ENCODE peak calls at places on chromosome 2, in seven cellular contexts. L is K562; C is CD8-positive, alpha-beta memory T cell; V is endodermal cell; E is upper lobe of right lung; H is ovary; U is keratinocyte. T is an unnamed sample.

GRCh38 chr2:20012282-20013060 is at the start of gene MATN3:
- DNase-seq in E (peak; percentile 81), U (no peak), L (peak; percentile 20), V (peak; percentile 90), C (no peak), H (peak; percentile 21), T (no peak)

GRCh38 chr2:126995652-126996377 is 97.1 kb downstream of the TEX51 start:
- DNase-seq in H (no peak), V (no peak), E (no peak), C (no peak), U (no peak), L (no peak), T (no peak)

GRCh38 chr2:176614930-176615329 is 345.7 kb downstream of the MTX2 start:
- DNase-seq in U (no peak), L (no peak), V (no peak), E (no peak), H (no peak), C (no peak), T (no peak)

GRCh38 chr2:31886700-31887099 is 124.1 kb downstream of the MEMO1 start:
- DNase-seq in U (no peak), V (peak; percentile 78), C (no peak), E (no peak), L (peak; percentile 44), H (no peak), T (no peak)

GRCh38 chr2:234488913-234489451 is 7.9 kb downstream of the ARL4C start:
- DNase-seq in U (no peak), C (peak; percentile 87), V (no peak), L (no peak), E (no peak), H (no peak), T (no peak)

GRCh38 chr2:177998006-177998405 is 74.6 kb downstream of the PDE11A start:
- DNase-seq in V (no peak), U (no peak), L (no peak), E (no peak), C (no peak), H (no peak), T (peak; percentile 2)

GRCh38 chr2:128091691-128092050 is 671 bp downstream of the UGGT1 start:
- DNase-seq in C (no peak), E (no peak), U (no peak), V (no peak), L (no peak), H (no peak), T (no peak)

GRCh38 chr2:169641464-169641863 is 52.7 kb downstream of the CFAP210 start:
- DNase-seq in E (no peak), U (no peak), C (no peak), V (no peak), H (no peak), L (no peak), T (no peak)

GRCh38 chr2:234457421-234457820 is 39.5 kb downstream of the ARL4C start:
- DNase-seq in L (no peak), E (no peak), C (no peak), U (no peak), V (no peak), H (no peak), T (no peak)

GRCh38 chr2:239726631-239727181 is 298.4 kb downstream of the NDUFA10 start:
- DNase-seq in C (no peak), E (peak; percentile 52), L (no peak), H (no peak), U (no peak), V (no peak), T (no peak)

GRCh38 chr2:48530033-48530804 is at the start of gene STON1:
- DNase-seq in C (peak; percentile 19), V (peak; percentile 79), H (peak; percentile 74), E (peak; percentile 78), U (no peak), L (peak; percentile 64), T (no peak)

GRCh38 chr2:231642631-231643493 is 50.2 kb downstream of the TEX44 start:
- DNase-seq in C (no peak), E (peak; percentile 84), U (peak; percentile 96), H (peak; percentile 86), V (no peak), L (peak; percentile 60), T (peak; percentile 96)

GRCh38 chr2:191569025-191569424 is 108.9 kb upstream of the NABP1 start:
- DNase-seq in H (no peak), C (no peak), E (no peak), U (no peak), L (no peak), V (peak; percentile 61), T (no peak)

GRCh38 chr2:225120175-225120574 is 77.9 kb upstream of the DOCK10 start:
- DNase-seq in V (no peak), C (no peak), H (no peak), E (no peak), L (no peak), U (no peak), T (no peak)

GRCh38 chr2:203824057-203824456 is 43.5 kb upstream of the CTLA4 start:
- DNase-seq in H (no peak), U (no peak), L (no peak), V (no peak), C (no peak), E (no peak), T (no peak)

GRCh38 chr2:173750332-173750731 is 214.8 kb downstream of the SP3 start:
- DNase-seq in E (no peak), U (no peak), H (no peak), L (no peak), C (no peak), V (peak; percentile 75), T (no peak)

GRCh38 chr2:205706769-205707375 is 24.6 kb downstream of the NRP2 start:
- DNase-seq in V (peak; percentile 56), L (no peak), U (no peak), H (peak; percentile 73), C (no peak), E (no peak), T (no peak)

GRCh38 chr2:12221583-12221982 is 475.2 kb downstream of the LPIN1 start:
- DNase-seq in L (no peak), E (no peak), U (no peak), C (no peak), V (no peak), H (no peak), T (no peak)

GRCh38 chr2:218882463-218882821 is 1.8 kb downstream of the WNT10A start:
- DNase-seq in L (no peak), H (no peak), C (no peak), V (no peak), U (no peak), E (no peak), T (no peak)

GRCh38 chr2:231684314-231685223 is 23.8 kb upstream of the PTMA start:
- DNase-seq in U (no peak), C (no peak), V (peak; percentile 59), H (no peak), E (no peak), L (no peak), T (no peak)

GRCh38 chr2:32958836-32959235 is 12.1 kb downstream of the LTBP1 start:
- DNase-seq in U (no peak), L (no peak), E (no peak), H (no peak), V (no peak), C (no peak), T (no peak)

GRCh38 chr2:60260646-60261296 is 292.7 kb downstream of the BCL11A start:
- DNase-seq in V (no peak), H (no peak), E (peak; percentile 82), C (no peak), U (no peak), L (peak; percentile 2), T (peak; percentile 40)

GRCh38 chr2:133304344-133304743 is 263.9 kb downstream of the NCKAP5 start:
- DNase-seq in V (no peak), U (no peak), L (no peak), E (no peak), C (no peak), H (no peak), T (no peak)

GRCh38 chr2:70703900-70704549 is 64.0 kb downstream of the ADD2 start:
- DNase-seq in C (no peak), V (peak; percentile 38), E (no peak), U (no peak), L (peak; percentile 68), H (no peak), T (no peak)

GRCh38 chr2:151733781-151734672 is at the start of gene NEB:
- DNase-seq in U (no peak), L (no peak), H (no peak), C (no peak), V (no peak), E (no peak), T (no peak)

GRCh38 chr2:126703311-126703710 is 47.4 kb downstream of the GYPC start:
- DNase-seq in L (no peak), H (no peak), V (peak; percentile 24), U (no peak), E (no peak), C (no peak), T (no peak)

GRCh38 chr2:216535454-216535995 is 36.9 kb downstream of the RPL37A start:
- DNase-seq in L (no peak), U (no peak), V (peak; percentile 44), E (no peak), C (no peak), H (peak; percentile 89), T (no peak)
- H3K27ac ChIP-seq in L (no peak overlapping the region), U (peak overlapping the region; percentile 53), V (no peak overlapping the region), E (peak overlapping the region; percentile 58), C (no peak overlapping the region), H (peak overlapping the region; percentile 14), T (peak overlapping the region; percentile 81)

GRCh38 chr2:216694201-216694825 is 1.0 kb downstream of the IGFBP5 start:
- DNase-seq in H (peak; percentile 58), U (no peak), L (no peak), E (peak; percentile 73), C (peak; percentile 33), V (peak; percentile 91), T (no peak)
- H3K27ac ChIP-seq in H (peak overlapping the region; percentile 82), U (no peak overlapping the region), L (no peak overlapping the region), E (peak overlapping the region; percentile 64), C (no peak overlapping the region), V (peak overlapping the region; percentile 4), T (no peak overlapping the region)

GRCh38 chr2:41914936-41915335 is 132.9 kb upstream of the PKDCC start:
- DNase-seq in H (no peak), V (no peak), E (no peak), L (no peak), C (no peak), U (no peak), T (no peak)
- H3K27ac ChIP-seq in H (no peak overlapping the region), V (no peak overlapping the region), E (no peak overlapping the region), L (no peak overlapping the region), C (no peak overlapping the region), U (no peak overlapping the region), T (no peak overlapping the region)

GRCh38 chr2:157443090-157443489 is 799 bp downstream of the CYTIP start:
- DNase-seq in H (no peak), V (no peak), U (no peak), C (no peak), E (no peak), L (no peak), T (no peak)
- H3K27ac ChIP-seq in H (no peak overlapping the region), V (no peak overlapping the region), U (no peak overlapping the region), C (peak overlapping the region; percentile 84), E (peak overlapping the region; percentile 86), L (no peak overlapping the region), T (no peak overlapping the region)

T was measured in epithelial cell of prostate.